ENCODE peak calls at places on chromosomes 12 and 14, in five cellular contexts. O, B, F, N and L are unnamed samples.
A peak's percentile ranks its signal among the peaks of the same experiment; 100 is the strongest.

GRCh38 chr14:95359974-95360826 is 40.5 kb upstream of the CLMN start:
- DNase-seq in F (peak; percentile 74), N (no peak), B (no peak), O (no peak), L (no peak)

GRCh38 chr12:57735198-57735855 is 3.2 kb downstream of the AGAP2 start:
- DNase-seq in B (no peak), F (no peak), N (no peak), O (no peak), L (no peak)

GRCh38 chr14:34060747-34061050 is 109.8 kb upstream of the EGLN3 start:
- DNase-seq in F (no peak), B (no peak), N (no peak), O (no peak), L (no peak)

GRCh38 chr12:124884587-124885438 is 21.1 kb upstream of the SCARB1 start:
- DNase-seq in B (peak; percentile 82), O (no peak), N (no peak), F (peak; percentile 77), L (no peak)

GRCh38 chr12:82625523-82625922 is 61.2 kb upstream of the TMTC2 start:
- DNase-seq in F (no peak), O (no peak), B (no peak), N (no peak), L (no peak)

GRCh38 chr14:23704890-23705289 is 68.7 kb downstream of the DHRS2 start:
- DNase-seq in O (no peak), B (no peak), N (no peak), F (no peak), L (no peak)

GRCh38 chr12:106644335-106645073 is 61.7 kb downstream of the RFX4 start:
- DNase-seq in F (no peak), O (no peak), N (no peak), B (no peak), L (no peak)

GRCh38 chr12:58414398-58414871 is 473.1 kb downstream of the ATP23 start:
- DNase-seq in F (no peak), B (no peak), O (no peak), N (no peak), L (no peak)

GRCh38 chr12:28963554-28963953 is 185.5 kb upstream of the FAR2 start:
- DNase-seq in F (no peak), O (no peak), N (no peak), B (no peak), L (no peak)